ENCODE peak calls at places on chromosomes 5 and 9, in seven cellular contexts. K is hepatocyte, V is neural progenitor cell, X is H1, J is HepG2, C is astrocyte, R is HCT116. G is an unnamed sample.

GRCh38 chr5:65029178-65029577 is 260.4 kb downstream of the CWC27 start:
- DNase-seq in K (no peak), V (no peak), X (no peak), J (no peak), C (peak), R (no peak), G (no peak)

GRCh38 chr5:65809817-65810531 is 88.0 kb downstream of the NLN start:
- DNase-seq in K (peak), V (no peak), X (no peak), J (no peak), C (peak), R (no peak), G (no peak)

GRCh38 chr9:96241391-96241809 is 60.6 kb downstream of the HSD17B3 start:
- DNase-seq in K (no peak), V (no peak), X (no peak), J (no peak), C (peak), R (peak), G (no peak)

GRCh38 chr9:79731483-79731882 is 159.7 kb downstream of the TLE4 start:
- DNase-seq in K (no peak), V (no peak), X (no peak), J (no peak), C (no peak), R (no peak), G (no peak)

GRCh38 chr9:7780261-7780988 is 19.2 kb downstream of the DMAC1 start:
- DNase-seq in K (peak), V (peak), X (no peak), J (no peak), C (peak), R (no peak), G (no peak)

GRCh38 chr5:94432499-94432898 is 185.9 kb downstream of the KIAA0825 start:
- DNase-seq in K (peak), V (no peak), X (no peak), J (no peak), C (peak), R (no peak), G (no peak)

GRCh38 chr5:132813599-132814440 is 718 bp downstream of the SOWAHA start:
- DNase-seq in K (peak), V (peak), X (peak), J (no peak), C (no peak), R (no peak), G (peak)

GRCh38 chr9:107749787-107750444 is 260.3 kb upstream of the KLF4 start:
- DNase-seq in K (peak), V (peak), X (peak), J (peak), C (peak), R (peak), G (peak)

GRCh38 chr5:65418661-65419060 is 63.1 kb downstream of the ADAMTS6 start:
- DNase-seq in K (no peak), V (no peak), X (no peak), J (no peak), C (peak), R (no peak), G (no peak)

GRCh38 chr5:65050826-65051498 is 282.2 kb downstream of the CWC27 start:
- DNase-seq in K (no peak), V (no peak), X (no peak), J (no peak), C (no peak), R (no peak), G (no peak)

GRCh38 chr9:86660146-86660545 is 287.2 kb downstream of the GAS1 start:
- DNase-seq in K (no peak), V (no peak), X (no peak), J (no peak), C (peak), R (no peak), G (no peak)

GRCh38 chr5:16855475-16855874 is 80.6 kb downstream of the MYO10 start:
- DNase-seq in K (no peak), V (peak), X (no peak), J (no peak), C (peak), R (no peak), G (peak)

GRCh38 chr5:96880402-96881164 is 4.3 kb downstream of the ERAP2 start:
- DNase-seq in K (no peak), V (no peak), X (no peak), J (no peak), C (peak), R (no peak), G (no peak)

GRCh38 chr5:34699155-34700077 is 43.3 kb downstream of the RAI14 start:
- DNase-seq in K (peak), V (no peak), X (no peak), J (no peak), C (no peak), R (no peak), G (peak)

GRCh38 chr5:119389288-119390065 is 33.7 kb downstream of the TNFAIP8 start:
- DNase-seq in K (peak), V (no peak), X (no peak), J (no peak), C (peak), R (no peak), G (no peak)

GRCh38 chr5:120413706-120414105 is 50.4 kb upstream of the PRR16 start:
- DNase-seq in K (no peak), V (no peak), X (no peak), J (no peak), C (peak), R (no peak), G (no peak)

GRCh38 chr9:35792044-35792813 is 838 bp downstream of the NPR2 start:
- DNase-seq in K (no peak), V (no peak), X (no peak), J (no peak), C (no peak), R (no peak), G (no peak)

GRCh38 chr5:74765929-74766328 is 988 bp downstream of the GFM2 start:
- DNase-seq in K (no peak), V (no peak), X (no peak), J (no peak), C (no peak), R (no peak), G (no peak)

GRCh38 chr5:126656397-126657007 is 55.8 kb downstream of the PHAX start:
- DNase-seq in K (peak), V (peak), X (no peak), J (peak), C (peak), R (peak), G (peak)

GRCh38 chr5:141399555-141400258 is 2.0 kb downstream of the PCDHGB5 start:
- DNase-seq in K (no peak), V (no peak), X (no peak), J (no peak), C (no peak), R (no peak), G (no peak)
- TF ChIP-seq EZH2 in K (no peak), V (no peak), X (no peak), J (no peak), C (no peak), R (no peak), G (no peak)

DNA sequence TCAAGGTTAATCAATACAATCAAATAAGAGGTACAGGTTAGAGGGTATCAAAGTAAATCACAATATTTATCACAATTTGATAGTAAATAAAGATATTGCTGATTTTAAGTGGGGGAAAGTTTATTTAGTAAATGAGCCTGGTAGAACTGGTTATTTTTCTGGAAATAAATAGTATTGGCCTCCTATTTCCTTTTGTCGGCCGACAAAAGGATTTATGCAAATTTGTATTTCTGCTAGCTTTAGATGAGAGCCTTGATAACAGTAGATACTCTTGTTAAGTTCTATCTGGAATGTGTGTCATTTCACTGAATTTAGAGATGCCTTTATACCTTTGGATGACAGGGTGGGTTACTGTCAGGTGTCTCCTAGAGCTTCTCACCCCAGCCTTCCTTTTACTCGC is 17.8 kb upstream of the SPATA31E1 start:
- DNase-seq in K (no peak), V (no peak), X (no peak), J (no peak), C (no peak), R (no peak), G (no peak)
- TF ChIP-seq EZH2 in K (no peak), V (no peak), X (no peak), J (no peak), C (no peak), R (no peak), G (no peak)

DNA sequence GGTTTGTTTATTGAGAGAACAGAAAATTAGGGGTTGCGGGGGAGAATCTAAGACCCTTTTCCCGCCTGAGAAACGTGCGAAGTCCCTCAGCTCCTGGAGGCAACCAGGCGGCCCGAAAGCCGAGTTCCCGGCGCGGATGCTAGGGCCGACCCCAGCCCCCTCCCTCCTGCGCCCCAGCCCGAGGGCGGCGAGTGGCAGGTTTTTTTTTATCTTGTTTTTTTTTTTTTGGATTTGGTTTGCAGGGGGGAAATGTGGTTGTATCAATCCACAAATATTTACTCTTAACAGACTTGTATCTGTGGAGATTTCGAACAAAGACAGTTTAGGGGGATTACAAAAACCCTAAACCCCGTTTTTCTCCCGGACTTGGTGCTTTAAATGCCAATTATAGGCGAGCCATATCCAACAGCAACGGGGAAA is 10.7 kb downstream of the LMX1B start:
- DNase-seq in K (no peak), V (peak), X (no peak), J (no peak), C (no peak), R (no peak), G (peak)
- TF ChIP-seq EZH2 in K (peak), V (no peak), X (no peak), J (no peak), C (no peak), R (no peak), G (peak)

GRCh38 chr9:127614961-127615360 is 2.9 kb downstream of the STXBP1 start:
- DNase-seq in K (no peak), V (no peak), X (no peak), J (no peak), C (no peak), R (no peak), G (no peak)

GRCh38 chr9:127608104-127608966 is 3.7 kb upstream of the STXBP1 start:
- DNase-seq in K (peak), V (peak), X (peak), J (peak), C (no peak), R (peak), G (peak)

GRCh38 chr9:127611796-127612790 is at the start of gene STXBP1:
- DNase-seq in K (peak), V (peak), X (peak), J (peak), C (peak), R (peak), G (peak)

GRCh38 chr9:127612993-127613954 is 1.2 kb downstream of the STXBP1 start:
- DNase-seq in K (peak), V (peak), X (peak), J (no peak), C (peak), R (no peak), G (peak)
- TF ChIP-seq EZH2 in K (no peak), V (no peak), X (no peak), J (no peak), C (no peak), R (no peak), G (no peak)